ENCODE peak calls at places on chromosomes 5 and 9, in five cellular contexts. I is A549, A is mucosa of descending colon, H is AG09319, Z is fibroblast of lung. J is an unnamed sample.

GRCh38 chr5:95822408-95823240 is at the start of gene GLRX:
- DNase-seq in I (peak), A (peak), H (peak), Z (peak), J (peak)

GRCh38 chr9:91047993-91048607 is 246.5 kb downstream of the SYK start:
- DNase-seq in I (no peak), A (no peak), H (peak), Z (peak), J (peak)

GRCh38 chr9:110880123-110880522 is 158.1 kb downstream of the LPAR1 start:
- DNase-seq in I (no peak), A (no peak), H (peak), Z (peak), J (peak)

GRCh38 chr5:114782869-114783268 is 386.8 kb downstream of the TRIM36 start:
- DNase-seq in I (peak), A (no peak), H (no peak), Z (no peak), J (no peak)

GRCh38 chr5:90613918-90614504 is 55.4 kb downstream of the ADGRV1 start:
- DNase-seq in I (no peak), A (no peak), H (no peak), Z (peak), J (no peak)

GRCh38 chr5:177412603-177413233 is 3.4 kb upstream of the F12 start:
- DNase-seq in I (no peak), A (no peak), H (no peak), Z (no peak), J (no peak)

GRCh38 chr5:172770374-172770674 is 671 bp downstream of the DUSP1 start:
- DNase-seq in I (no peak), A (no peak), H (no peak), Z (no peak), J (no peak)

GRCh38 chr5:142548739-142549275 is 137.1 kb downstream of the FGF1 start:
- DNase-seq in I (peak), A (peak), H (peak), Z (peak), J (peak)

GRCh38 chr5:133241179-133241728 is 189.4 kb downstream of the HSPA4 start:
- DNase-seq in I (no peak), A (no peak), H (no peak), Z (no peak), J (no peak)

GRCh38 chr5:14257995-14258403 is 114.9 kb downstream of the TRIO start:
- DNase-seq in I (no peak), A (no peak), H (no peak), Z (no peak), J (no peak)

GRCh38 chr9:111483419-111483861 is 743 bp downstream of the ECPAS start:
- DNase-seq in I (no peak), A (peak), H (peak), Z (no peak), J (no peak)

GRCh38 chr9:126388964-126389363 is 62.3 kb downstream of the MVB12B start:
- DNase-seq in I (no peak), A (no peak), H (no peak), Z (no peak), J (no peak)

GRCh38 chr9:110065527-110065926 is 142.4 kb downstream of the C9orf152 start:
- DNase-seq in I (no peak), A (no peak), H (no peak), Z (no peak), J (no peak)

GRCh38 chr9:115121140-115121710 is 3.3 kb upstream of the TNC start:
- DNase-seq in I (no peak), A (no peak), H (no peak), Z (peak), J (no peak)

GRCh38 chr9:108756746-108757490 is 98.9 kb downstream of the ACTL7B start:
- DNase-seq in I (no peak), A (no peak), H (no peak), Z (no peak), J (no peak)

GRCh38 chr9:116416421-116416820 is 262.8 kb downstream of the PAPPA start:
- DNase-seq in I (no peak), A (no peak), H (no peak), Z (no peak), J (no peak)

GRCh38 chr5:64939772-64940510 is 171.2 kb downstream of the CWC27 start:
- DNase-seq in I (peak), A (peak), H (no peak), Z (peak), J (no peak)

GRCh38 chr5:30099634-30100033 is 1093.9 kb upstream of the CDH6 start:
- DNase-seq in I (peak), A (no peak), H (no peak), Z (peak), J (no peak)

GRCh38 chr5:32136342-32136741 is 37.8 kb downstream of the GOLPH3 start:
- DNase-seq in I (no peak), A (no peak), H (no peak), Z (no peak), J (no peak)

GRCh38 chr5:439181-439580 is 3.8 kb upstream of the EXOC3 start:
- DNase-seq in I (no peak), A (no peak), H (no peak), Z (no peak), J (no peak)

GRCh38 chr5:175895701-175896102 is 24.3 kb downstream of the CPLX2 start:
- DNase-seq in I (no peak), A (no peak), H (no peak), Z (no peak), J (no peak)

GRCh38 chr5:107361945-107362344 is 308.8 kb downstream of the EFNA5 start:
- DNase-seq in I (peak), A (no peak), H (peak), Z (no peak), J (no peak)

GRCh38 chr5:11400312-11400711 is 503.9 kb downstream of the CTNND2 start:
- DNase-seq in I (no peak), A (no peak), H (no peak), Z (no peak), J (no peak)

GRCh38 chr5:25393957-25394356 is 749.2 kb upstream of the CDH10 start:
- DNase-seq in I (no peak), A (no peak), H (no peak), Z (no peak), J (no peak)

GRCh38 chr5:178118345-178118744 is 5.0 kb downstream of the N4BP3 start:
- DNase-seq in I (no peak), A (no peak), H (no peak), Z (no peak), J (no peak)

GRCh38 chr9:126347911-126348760 is 21.5 kb downstream of the MVB12B start:
- DNase-seq in I (no peak), A (peak), H (no peak), Z (no peak), J (no peak)

GRCh38 chr9:20043461-20043860 is 254.6 kb upstream of the SLC24A2 start:
- DNase-seq in I (no peak), A (no peak), H (no peak), Z (no peak), J (no peak)

GRCh38 chr5:172044631-172045314 is 38.3 kb upstream of the FBXW11 start:
- DNase-seq in I (no peak), A (no peak), H (no peak), Z (no peak), J (no peak)

GRCh38 chr9:14307989-14308750 is 5.8 kb downstream of the NFIB start:
- DNase-seq in I (no peak), A (no peak), H (no peak), Z (peak), J (no peak)

GRCh38 chr9:114805670-114806551 is at the start of gene TNFSF15:
- DNase-seq in I (peak), A (peak), H (no peak), Z (peak), J (no peak)

GRCh38 chr5:77798448-77798847 is 22.3 kb upstream of the TBCA start:
- DNase-seq in I (no peak), A (no peak), H (no peak), Z (no peak), J (no peak)

GRCh38 chr5:54275361-54275760 is 35.0 kb downstream of the ARL15 start:
- DNase-seq in I (no peak), A (no peak), H (no peak), Z (peak), J (no peak)

GRCh38 chr9:21450733-21451394 is 10.6 kb downstream of the IFNA1 start:
- DNase-seq in I (peak), A (no peak), H (no peak), Z (peak), J (peak)

GRCh38 chr5:107982703-107983425 is 312.1 kb upstream of the EFNA5 start:
- DNase-seq in I (no peak), A (no peak), H (no peak), Z (no peak), J (no peak)

GRCh38 chr9:110058304-110058953 is 149.5 kb downstream of the C9orf152 start:
- DNase-seq in I (peak), A (peak), H (no peak), Z (peak), J (no peak)

GRCh38 chr5:137621861-137622823 is 113.7 kb downstream of the KLHL3 start:
- DNase-seq in I (no peak), A (no peak), H (no peak), Z (peak), J (peak)

DNA sequence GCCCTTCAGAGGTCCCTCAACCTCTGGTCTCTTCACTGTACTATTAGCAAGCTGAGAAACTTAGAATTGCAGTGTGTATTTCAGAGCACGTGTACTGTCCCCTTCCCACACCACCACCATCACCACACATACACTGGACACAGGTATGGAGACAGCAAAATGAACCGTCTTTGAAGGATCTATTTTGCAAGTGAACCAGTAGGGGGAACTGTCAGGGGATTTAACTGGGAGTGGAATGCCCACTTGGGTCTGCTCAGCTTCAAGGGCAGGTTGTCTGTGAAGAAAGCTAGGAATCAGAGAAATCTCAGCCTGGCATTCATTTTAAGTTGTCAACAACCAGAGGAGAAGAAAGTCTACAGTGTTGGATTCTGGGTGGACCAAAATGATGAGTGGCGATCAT is 147.0 kb downstream of the DCP2 start:
- DNase-seq in I (peak), A (no peak), H (no peak), Z (no peak), J (no peak)
- TF ChIP-seq CTCF in I (peak), A (no peak), H (no peak), Z (peak), J (no peak)

DNA sequence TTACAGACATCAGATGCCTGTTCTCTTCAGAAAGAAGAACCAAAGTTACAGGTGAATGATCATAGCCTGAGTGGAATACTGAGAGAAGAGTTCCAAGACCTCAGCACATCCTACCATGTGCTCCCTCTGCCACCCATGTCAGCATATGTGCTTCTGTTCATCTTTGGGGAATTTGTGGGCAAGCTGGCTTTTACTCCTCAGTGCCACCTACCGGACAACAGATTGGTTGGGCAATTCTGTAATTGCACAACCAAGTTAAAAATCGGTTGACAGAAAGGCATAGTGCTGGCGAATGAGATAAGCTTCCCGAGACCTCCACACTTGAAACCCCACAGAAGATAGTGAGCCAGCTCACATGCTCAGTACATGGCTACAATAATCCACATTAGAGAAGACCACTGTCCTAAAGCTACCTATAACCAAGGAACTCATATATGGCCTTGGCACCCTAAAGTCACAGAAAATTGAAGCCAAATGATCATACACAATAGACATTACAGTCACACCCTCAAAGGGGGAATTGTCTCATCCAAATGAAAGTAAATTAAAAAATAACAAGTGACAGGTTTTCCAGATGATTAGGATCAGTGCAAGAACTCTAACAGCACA is 1238.0 kb upstream of the NUDT12 start:
- DNase-seq in I (peak), A (no peak), H (no peak), Z (no peak), J (no peak)
- TF ChIP-seq CTCF in I (peak), A (no peak), H (no peak), Z (no peak), J (no peak)

DNA sequence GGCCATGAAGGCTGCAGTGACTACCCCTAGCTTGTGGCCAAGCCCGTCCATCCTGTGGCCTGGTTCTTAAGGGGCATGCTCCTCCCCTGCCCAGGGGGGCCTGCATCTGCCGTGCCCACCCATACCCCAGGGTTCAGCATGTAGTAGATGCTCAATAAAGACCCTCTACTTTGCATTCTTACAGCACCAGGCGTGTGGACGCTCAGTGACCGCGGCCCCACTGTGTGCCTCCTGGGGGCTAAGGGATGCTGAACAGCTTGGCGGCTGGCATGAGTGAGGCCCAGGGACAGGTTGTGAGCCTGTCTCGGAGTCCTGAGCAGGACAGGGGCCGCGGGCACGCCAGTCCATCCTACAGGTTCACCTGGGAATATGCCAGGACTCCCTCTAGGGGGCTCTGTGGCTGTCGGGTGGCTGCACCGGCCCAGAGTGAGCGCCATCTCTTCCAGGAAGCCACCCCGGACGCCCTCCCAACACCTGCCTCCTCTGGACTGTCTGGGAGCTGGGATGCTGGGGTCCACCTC is 9.1 kb downstream of the NOTCH1 start:
- DNase-seq in I (no peak), A (no peak), H (no peak), Z (no peak), J (no peak)
- TF ChIP-seq CTCF in I (no peak), A (no peak), H (no peak), Z (no peak), J (no peak)

DNA sequence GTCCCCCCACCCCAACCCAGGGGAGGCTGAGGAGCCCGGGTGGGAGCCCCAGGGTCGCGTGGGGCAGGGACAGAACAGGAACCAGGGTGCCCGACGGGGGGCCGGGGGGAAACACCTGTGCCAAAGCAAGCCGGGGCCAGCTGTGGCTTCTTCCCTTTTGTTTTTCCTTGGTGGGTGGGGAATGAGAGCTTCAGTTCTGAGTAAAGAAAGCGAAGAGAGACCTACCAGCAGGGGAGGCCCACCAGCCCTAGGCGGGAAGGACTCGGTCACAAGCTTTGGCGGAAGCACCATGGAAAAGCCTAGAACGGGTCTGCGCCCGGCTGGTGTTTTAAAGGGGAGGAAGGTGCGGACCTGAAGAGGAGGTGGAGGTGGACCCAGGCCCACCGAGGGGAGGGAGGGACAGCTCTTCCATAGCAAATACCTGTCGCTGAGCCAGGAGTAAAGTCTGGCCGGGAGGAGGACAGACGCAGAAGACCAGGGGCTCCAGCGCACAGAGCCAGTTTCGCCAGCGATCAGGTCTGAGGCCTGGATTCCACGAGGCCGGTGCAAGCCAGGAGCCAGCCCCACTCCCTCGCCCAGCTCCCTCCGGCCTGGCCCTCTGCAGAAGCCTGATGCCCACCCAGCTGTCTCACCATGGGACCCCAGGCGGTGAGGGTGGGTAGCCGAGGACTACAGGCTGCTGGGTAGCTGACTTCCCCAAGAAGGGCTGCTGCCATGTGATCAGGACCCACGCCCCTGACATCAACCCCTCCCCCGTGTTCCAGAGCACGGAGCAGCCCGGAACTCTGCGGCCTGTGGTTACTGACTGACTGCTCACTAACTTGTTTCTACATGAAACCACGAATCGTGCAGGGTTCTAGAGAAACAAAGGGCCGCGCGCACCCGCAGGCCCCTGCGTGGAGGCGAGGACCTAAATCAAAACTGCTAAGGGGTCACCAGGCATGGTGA is 849 bp upstream of the MGAT1 start:
- DNase-seq in I (no peak), A (peak), H (no peak), Z (no peak), J (no peak)
- TF ChIP-seq CTCF in I (no peak), A (no peak), H (peak), Z (peak), J (no peak)

GRCh38 chr9:137615387-137615871 is 3.4 kb upstream of the EHMT1 start:
- DNase-seq in I (no peak), A (peak), H (no peak), Z (no peak), J (no peak)

GRCh38 chr9:137619240-137620090 is 660 bp downstream of the EHMT1 start:
- DNase-seq in I (no peak), A (peak), H (no peak), Z (peak), J (no peak)

GRCh38 chr9:137621131-137621757 is 2.4 kb downstream of the EHMT1 start:
- DNase-seq in I (peak), A (peak), H (no peak), Z (no peak), J (no peak)

GRCh38 chr9:137620581-137620980 is 1.8 kb downstream of the EHMT1 start:
- DNase-seq in I (no peak), A (no peak), H (no peak), Z (no peak), J (no peak)

DNA sequence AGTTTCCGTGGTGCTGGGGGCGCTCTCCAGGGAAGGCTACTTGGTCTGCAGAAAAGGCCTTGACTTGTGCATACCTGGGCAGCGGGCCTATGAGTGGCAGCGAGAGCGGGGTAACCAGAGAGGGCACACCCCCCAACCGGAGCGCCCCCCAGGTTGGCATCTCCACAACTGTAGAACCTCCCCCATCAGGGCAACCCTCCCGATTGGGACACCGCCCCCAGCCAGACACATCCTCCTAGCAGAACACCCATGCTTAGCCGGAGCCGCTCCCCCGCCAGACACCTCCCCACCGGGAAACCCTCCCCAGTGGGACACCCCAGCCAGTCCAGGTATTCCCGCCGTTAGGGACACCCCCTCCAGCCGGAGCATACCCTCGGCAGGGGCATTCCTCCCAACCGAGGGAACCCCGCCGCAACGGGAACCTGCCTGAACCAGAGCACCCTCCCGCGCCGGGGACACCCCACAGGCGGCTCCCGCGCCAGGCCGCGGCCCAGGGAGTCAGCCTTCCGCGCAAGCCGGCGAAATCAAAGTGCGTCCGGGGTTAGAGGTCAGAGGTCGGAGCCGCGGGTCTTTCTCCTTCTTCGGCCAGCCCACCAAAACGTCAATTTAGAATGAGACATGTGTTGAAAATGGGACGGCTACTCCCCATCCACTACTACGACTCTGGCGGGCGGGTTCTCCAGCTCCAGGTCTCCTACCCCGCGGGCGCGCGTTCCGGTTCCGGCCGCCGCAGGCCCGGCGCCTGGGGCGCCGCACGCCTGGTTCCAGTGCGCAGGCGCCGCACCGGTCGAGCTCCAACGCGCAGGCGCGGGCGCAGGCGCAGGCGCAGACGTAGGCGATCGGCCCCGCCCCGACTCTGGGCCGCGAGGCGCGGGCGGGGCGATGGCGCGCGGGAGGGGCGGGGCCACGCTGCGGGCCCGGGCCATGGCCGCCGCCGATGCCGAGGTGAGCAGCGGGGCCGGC is at the start of gene EHMT1:
- DNase-seq in I (peak), A (peak), H (peak), Z (peak), J (no peak)
- TF ChIP-seq CTCF in I (no peak), A (no peak), H (no peak), Z (no peak), J (no peak)

GRCh38 chr9:134163374-134164196 is 779 bp downstream of the RNU6ATAC start:
- DNase-seq in I (no peak), A (peak), H (no peak), Z (peak), J (no peak)
- TF ChIP-seq CTCF in I (no peak), A (peak), H (peak), Z (peak), J (peak)

GRCh38 chr9:8762676-8763075 is 963.1 kb upstream of the DMAC1 start:
- DNase-seq in I (no peak), A (peak), H (no peak), Z (no peak), J (no peak)
- TF ChIP-seq CTCF in I (no peak), A (no peak), H (no peak), Z (no peak), J (no peak)

J was measured in BJ.